ENCODE peak calls at places on chromosomes 3 and 15, in seven cellular contexts. One of them, this sample, is unnamed.

GRCh38 chr15:39936187-39936586 is 2.3 kb downstream of the EIF2AK4 start:
- DNase-seq in heart left ventricle: no peak
- DNase-seq in NCI-H510A: no peak
- DNase-seq in NCI-H69: no peak
- DNase-seq in NCI-H460: no peak
- DNase-seq in MV-4-11: no peak
- DNase-seq in SJSA1: no peak
- DNase-seq in this sample: no peak

GRCh38 chr15:88275804-88276203 is 19.3 kb upstream of the NTRK3 start:
- DNase-seq in heart left ventricle: no peak
- DNase-seq in NCI-H510A: no peak
- DNase-seq in NCI-H69: no peak
- DNase-seq in NCI-H460: no peak
- DNase-seq in MV-4-11: no peak
- DNase-seq in SJSA1: no peak
- DNase-seq in this sample: no peak

GRCh38 chr3:143035466-143036214 is 34.3 kb downstream of the U2SURP start:
- DNase-seq in heart left ventricle: no peak
- DNase-seq in NCI-H510A: no peak
- DNase-seq in NCI-H69: no peak
- DNase-seq in NCI-H460: no peak
- DNase-seq in MV-4-11: peak
- DNase-seq in SJSA1: no peak
- DNase-seq in this sample: no peak

GRCh38 chr3:113531826-113532697 is at the start of gene SIDT1:
- DNase-seq in heart left ventricle: peak
- DNase-seq in NCI-H510A: no peak
- DNase-seq in NCI-H69: peak
- DNase-seq in NCI-H460: no peak
- DNase-seq in MV-4-11: no peak
- DNase-seq in SJSA1: no peak
- DNase-seq in this sample: peak

GRCh38 chr3:197959891-197960693 is at the start of gene LMLN:
- DNase-seq in heart left ventricle: peak
- DNase-seq in NCI-H510A: peak
- DNase-seq in NCI-H69: peak
- DNase-seq in NCI-H460: peak
- DNase-seq in MV-4-11: peak
- DNase-seq in SJSA1: peak
- DNase-seq in this sample: peak

GRCh38 chr3:63228677-63229076 is 49.4 kb upstream of the SYNPR start:
- DNase-seq in heart left ventricle: no peak
- DNase-seq in NCI-H510A: no peak
- DNase-seq in NCI-H69: peak
- DNase-seq in NCI-H460: peak
- DNase-seq in MV-4-11: peak
- DNase-seq in SJSA1: no peak
- DNase-seq in this sample: peak

GRCh38 chr3:54283470-54283869 is 161.1 kb downstream of the CACNA2D3 start:
- DNase-seq in heart left ventricle: no peak
- DNase-seq in NCI-H510A: no peak
- DNase-seq in NCI-H69: no peak
- DNase-seq in NCI-H460: peak
- DNase-seq in MV-4-11: no peak
- DNase-seq in SJSA1: no peak
- DNase-seq in this sample: no peak

GRCh38 chr15:45802140-45802539 is 167.3 kb downstream of the SQOR start:
- DNase-seq in heart left ventricle: no peak
- DNase-seq in NCI-H510A: no peak
- DNase-seq in NCI-H69: peak
- DNase-seq in NCI-H460: no peak
- DNase-seq in MV-4-11: no peak
- DNase-seq in SJSA1: no peak
- DNase-seq in this sample: no peak

GRCh38 chr3:4350789-4351163 is 47.6 kb downstream of the SETMAR start:
- DNase-seq in heart left ventricle: peak
- DNase-seq in NCI-H510A: no peak
- DNase-seq in NCI-H69: peak
- DNase-seq in NCI-H460: peak
- DNase-seq in MV-4-11: peak
- DNase-seq in SJSA1: no peak
- DNase-seq in this sample: peak

This sample was measured in Jurkat, Clone E6-1.